ENCODE peak calls at places on chromosomes 5 and 9, in eight cellular contexts. One of them, this sample, is unnamed.

GRCh38 chr5:97019435-97020117 is 83.7 kb downstream of the LNPEP start:
- DNase-seq in mesendoderm: peak
- DNase-seq in caudate nucleus: no peak
- DNase-seq in fibroblast of lung: peak
- DNase-seq in colonic mucosa: no peak
- DNase-seq in substantia nigra: no peak
- DNase-seq in lung: no peak
- DNase-seq in CD4-positive, alpha-beta T cell: no peak
- DNase-seq in this sample: no peak

GRCh38 chr9:93808115-93809029 is 146.8 kb downstream of the BARX1 start:
- DNase-seq in mesendoderm: no peak
- DNase-seq in caudate nucleus: no peak
- DNase-seq in fibroblast of lung: no peak
- DNase-seq in colonic mucosa: no peak
- DNase-seq in substantia nigra: no peak
- DNase-seq in lung: peak
- DNase-seq in CD4-positive, alpha-beta T cell: no peak
- DNase-seq in this sample: no peak

GRCh38 chr9:90114641-90115040 is 509.8 kb downstream of the GADD45G start:
- DNase-seq in mesendoderm: no peak
- DNase-seq in caudate nucleus: no peak
- DNase-seq in fibroblast of lung: peak
- DNase-seq in colonic mucosa: no peak
- DNase-seq in substantia nigra: no peak
- DNase-seq in lung: no peak
- DNase-seq in CD4-positive, alpha-beta T cell: no peak
- DNase-seq in this sample: peak

GRCh38 chr5:179161901-179162300 is 101.7 kb downstream of the ZNF354C start:
- DNase-seq in mesendoderm: no peak
- DNase-seq in caudate nucleus: no peak
- DNase-seq in fibroblast of lung: no peak
- DNase-seq in colonic mucosa: no peak
- DNase-seq in substantia nigra: no peak
- DNase-seq in lung: no peak
- DNase-seq in CD4-positive, alpha-beta T cell: no peak
- DNase-seq in this sample: no peak

GRCh38 chr5:138032028-138032571 is 779 bp downstream of the FAM13B start:
- DNase-seq in mesendoderm: no peak
- DNase-seq in caudate nucleus: peak
- DNase-seq in fibroblast of lung: peak
- DNase-seq in colonic mucosa: peak
- DNase-seq in substantia nigra: no peak
- DNase-seq in lung: peak
- DNase-seq in CD4-positive, alpha-beta T cell: no peak
- DNase-seq in this sample: no peak

GRCh38 chr5:37043693-37044092 is 167.1 kb downstream of the NIPBL start:
- DNase-seq in mesendoderm: peak
- DNase-seq in caudate nucleus: no peak
- DNase-seq in fibroblast of lung: no peak
- DNase-seq in colonic mucosa: no peak
- DNase-seq in substantia nigra: no peak
- DNase-seq in lung: no peak
- DNase-seq in CD4-positive, alpha-beta T cell: no peak
- DNase-seq in this sample: no peak

GRCh38 chr5:62077823-62078550 is 228.0 kb upstream of the KIF2A start:
- DNase-seq in mesendoderm: no peak
- DNase-seq in caudate nucleus: no peak
- DNase-seq in fibroblast of lung: no peak
- DNase-seq in colonic mucosa: no peak
- DNase-seq in substantia nigra: no peak
- DNase-seq in lung: no peak
- DNase-seq in CD4-positive, alpha-beta T cell: no peak
- DNase-seq in this sample: peak

GRCh38 chr9:93576296-93577044 is at the start of gene PHF2:
- DNase-seq in mesendoderm: peak
- DNase-seq in caudate nucleus: no peak
- DNase-seq in fibroblast of lung: no peak
- DNase-seq in colonic mucosa: no peak
- DNase-seq in substantia nigra: no peak
- DNase-seq in lung: no peak
- DNase-seq in CD4-positive, alpha-beta T cell: peak
- DNase-seq in this sample: peak

GRCh38 chr5:159640921-159641320 is 275.4 kb upstream of the ADRA1B start:
- DNase-seq in mesendoderm: no peak
- DNase-seq in caudate nucleus: no peak
- DNase-seq in fibroblast of lung: no peak
- DNase-seq in colonic mucosa: no peak
- DNase-seq in substantia nigra: no peak
- DNase-seq in lung: no peak
- DNase-seq in CD4-positive, alpha-beta T cell: no peak
- DNase-seq in this sample: no peak

GRCh38 chr9:134061688-134062371 is 6.0 kb downstream of the BRD3 start:
- DNase-seq in mesendoderm: no peak
- DNase-seq in caudate nucleus: no peak
- DNase-seq in fibroblast of lung: no peak
- DNase-seq in colonic mucosa: no peak
- DNase-seq in substantia nigra: no peak
- DNase-seq in lung: no peak
- DNase-seq in CD4-positive, alpha-beta T cell: no peak
- DNase-seq in this sample: no peak

GRCh38 chr5:151028717-151029116 is 8.3 kb downstream of the GPX3 start:
- DNase-seq in mesendoderm: no peak
- DNase-seq in caudate nucleus: no peak
- DNase-seq in fibroblast of lung: no peak
- DNase-seq in colonic mucosa: no peak
- DNase-seq in substantia nigra: no peak
- DNase-seq in lung: no peak
- DNase-seq in CD4-positive, alpha-beta T cell: no peak
- DNase-seq in this sample: no peak

GRCh38 chr5:73892806-73893205 is 266.8 kb downstream of the ARHGEF28 start:
- DNase-seq in mesendoderm: no peak
- DNase-seq in caudate nucleus: no peak
- DNase-seq in fibroblast of lung: peak
- DNase-seq in colonic mucosa: no peak
- DNase-seq in substantia nigra: no peak
- DNase-seq in lung: no peak
- DNase-seq in CD4-positive, alpha-beta T cell: no peak
- DNase-seq in this sample: no peak

GRCh38 chr5:29230526-29231050 is 1962.9 kb upstream of the CDH6 start:
- DNase-seq in mesendoderm: no peak
- DNase-seq in caudate nucleus: no peak
- DNase-seq in fibroblast of lung: no peak
- DNase-seq in colonic mucosa: no peak
- DNase-seq in substantia nigra: no peak
- DNase-seq in lung: no peak
- DNase-seq in CD4-positive, alpha-beta T cell: no peak
- DNase-seq in this sample: no peak

GRCh38 chr5:168020522-168021294 is 270.7 kb upstream of the WWC1 start:
- DNase-seq in mesendoderm: no peak
- DNase-seq in caudate nucleus: no peak
- DNase-seq in fibroblast of lung: peak
- DNase-seq in colonic mucosa: no peak
- DNase-seq in substantia nigra: no peak
- DNase-seq in lung: no peak
- DNase-seq in CD4-positive, alpha-beta T cell: no peak
- DNase-seq in this sample: peak

GRCh38 chr9:105026451-105026850 is 98.5 kb upstream of the ABCA1 start:
- DNase-seq in mesendoderm: no peak
- DNase-seq in caudate nucleus: no peak
- DNase-seq in fibroblast of lung: peak
- DNase-seq in colonic mucosa: no peak
- DNase-seq in substantia nigra: no peak
- DNase-seq in lung: no peak
- DNase-seq in CD4-positive, alpha-beta T cell: no peak
- DNase-seq in this sample: no peak

GRCh38 chr5:169979871-169980270 is 424 bp downstream of the INSYN2B start:
- DNase-seq in mesendoderm: peak
- DNase-seq in caudate nucleus: no peak
- DNase-seq in fibroblast of lung: peak
- DNase-seq in colonic mucosa: no peak
- DNase-seq in substantia nigra: no peak
- DNase-seq in lung: no peak
- DNase-seq in CD4-positive, alpha-beta T cell: no peak
- DNase-seq in this sample: no peak

GRCh38 chr9:134659688-134660131 is 18.1 kb downstream of the COL5A1 start:
- DNase-seq in mesendoderm: no peak
- DNase-seq in caudate nucleus: no peak
- DNase-seq in fibroblast of lung: no peak
- DNase-seq in colonic mucosa: no peak
- DNase-seq in substantia nigra: no peak
- DNase-seq in lung: no peak
- DNase-seq in CD4-positive, alpha-beta T cell: no peak
- DNase-seq in this sample: no peak

GRCh38 chr9:38141751-38142150 is 72.7 kb upstream of the SHB start:
- DNase-seq in mesendoderm: no peak
- DNase-seq in caudate nucleus: no peak
- DNase-seq in fibroblast of lung: peak
- DNase-seq in colonic mucosa: no peak
- DNase-seq in substantia nigra: no peak
- DNase-seq in lung: no peak
- DNase-seq in CD4-positive, alpha-beta T cell: no peak
- DNase-seq in this sample: peak

GRCh38 chr9:113247640-113248039 is 26.3 kb downstream of the SLC31A1 start:
- DNase-seq in mesendoderm: no peak
- DNase-seq in caudate nucleus: no peak
- DNase-seq in fibroblast of lung: no peak
- DNase-seq in colonic mucosa: no peak
- DNase-seq in substantia nigra: no peak
- DNase-seq in lung: no peak
- DNase-seq in CD4-positive, alpha-beta T cell: no peak
- DNase-seq in this sample: no peak

GRCh38 chr9:109880276-109881169 is 100.5 kb downstream of the PALM2AKAP2 start:
- DNase-seq in mesendoderm: peak
- DNase-seq in caudate nucleus: no peak
- DNase-seq in fibroblast of lung: peak
- DNase-seq in colonic mucosa: no peak
- DNase-seq in substantia nigra: no peak
- DNase-seq in lung: no peak
- DNase-seq in CD4-positive, alpha-beta T cell: no peak
- DNase-seq in this sample: peak

GRCh38 chr5:141512390-141513020 is 23.6 kb downstream of the PCDHGC5 start:
- DNase-seq in mesendoderm: peak
- DNase-seq in caudate nucleus: no peak
- DNase-seq in fibroblast of lung: peak
- DNase-seq in colonic mucosa: peak
- DNase-seq in substantia nigra: no peak
- DNase-seq in lung: peak
- DNase-seq in CD4-positive, alpha-beta T cell: peak
- DNase-seq in this sample: peak

DNA sequence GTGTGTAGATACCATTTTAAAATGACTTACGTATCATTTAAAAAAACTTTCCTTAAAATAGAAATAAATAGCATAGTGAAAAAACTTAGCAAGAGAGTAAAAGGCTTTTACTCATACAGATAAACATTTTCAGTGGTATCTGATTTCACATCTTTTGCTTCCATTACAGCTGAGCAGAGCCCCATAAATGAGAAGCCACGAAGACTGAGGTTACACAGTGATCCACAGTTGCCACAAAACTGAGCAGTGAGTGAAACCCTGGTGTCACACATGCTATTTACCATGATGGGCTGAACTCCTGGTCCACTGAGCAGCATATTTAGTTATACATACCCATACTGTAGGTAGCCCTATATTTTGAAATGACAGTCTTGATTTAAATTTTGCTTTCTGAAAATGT is 401.2 kb downstream of the KIAA0825 start:
- DNase-seq in mesendoderm: no peak
- DNase-seq in caudate nucleus: no peak
- DNase-seq in fibroblast of lung: no peak
- DNase-seq in colonic mucosa: no peak
- DNase-seq in substantia nigra: no peak
- DNase-seq in lung: no peak
- DNase-seq in CD4-positive, alpha-beta T cell: no peak
- DNase-seq in this sample: no peak
- H3K27ac ChIP-seq in mesendoderm: no peak
- H3K27ac ChIP-seq in caudate nucleus: no peak
- H3K27ac ChIP-seq in fibroblast of lung: no peak
- H3K27ac ChIP-seq in colonic mucosa: no peak
- H3K27ac ChIP-seq in substantia nigra: no peak
- H3K27ac ChIP-seq in lung: no peak
- H3K27ac ChIP-seq in CD4-positive, alpha-beta T cell: no peak
- H3K27ac ChIP-seq in this sample: no peak

GRCh38 chr9:4739587-4740372 is 1.2 kb downstream of the AK3 start:
- DNase-seq in mesendoderm: no peak
- DNase-seq in caudate nucleus: no peak
- DNase-seq in fibroblast of lung: peak
- DNase-seq in colonic mucosa: peak
- DNase-seq in substantia nigra: no peak
- DNase-seq in lung: no peak
- DNase-seq in CD4-positive, alpha-beta T cell: no peak
- DNase-seq in this sample: no peak
- H3K27ac ChIP-seq in mesendoderm: no peak
- H3K27ac ChIP-seq in caudate nucleus: peak
- H3K27ac ChIP-seq in fibroblast of lung: peak
- H3K27ac ChIP-seq in colonic mucosa: peak
- H3K27ac ChIP-seq in substantia nigra: no peak
- H3K27ac ChIP-seq in lung: peak
- H3K27ac ChIP-seq in CD4-positive, alpha-beta T cell: no peak
- H3K27ac ChIP-seq in this sample: peak

GRCh38 chr5:17400724-17401508 is 97.1 kb upstream of the TAF11L2 start:
- DNase-seq in mesendoderm: peak
- DNase-seq in caudate nucleus: no peak
- DNase-seq in fibroblast of lung: no peak
- DNase-seq in colonic mucosa: no peak
- DNase-seq in substantia nigra: no peak
- DNase-seq in lung: no peak
- DNase-seq in CD4-positive, alpha-beta T cell: no peak
- DNase-seq in this sample: no peak
- H3K27ac ChIP-seq in mesendoderm: peak
- H3K27ac ChIP-seq in caudate nucleus: no peak
- H3K27ac ChIP-seq in fibroblast of lung: no peak
- H3K27ac ChIP-seq in colonic mucosa: no peak
- H3K27ac ChIP-seq in substantia nigra: no peak
- H3K27ac ChIP-seq in lung: no peak
- H3K27ac ChIP-seq in CD4-positive, alpha-beta T cell: no peak
- H3K27ac ChIP-seq in this sample: no peak

GRCh38 chr9:126481862-126482261 is 131.9 kb upstream of the LMX1B start:
- DNase-seq in mesendoderm: no peak
- DNase-seq in caudate nucleus: no peak
- DNase-seq in fibroblast of lung: no peak
- DNase-seq in colonic mucosa: no peak
- DNase-seq in substantia nigra: no peak
- DNase-seq in lung: no peak
- DNase-seq in CD4-positive, alpha-beta T cell: no peak
- DNase-seq in this sample: no peak

GRCh38 chr9:126480810-126481209 is 132.9 kb upstream of the LMX1B start:
- DNase-seq in mesendoderm: no peak
- DNase-seq in caudate nucleus: no peak
- DNase-seq in fibroblast of lung: no peak
- DNase-seq in colonic mucosa: no peak
- DNase-seq in substantia nigra: no peak
- DNase-seq in lung: no peak
- DNase-seq in CD4-positive, alpha-beta T cell: no peak
- DNase-seq in this sample: no peak

GRCh38 chr9:126482361-126483044 is 131.2 kb upstream of the LMX1B start:
- DNase-seq in mesendoderm: peak
- DNase-seq in caudate nucleus: no peak
- DNase-seq in fibroblast of lung: peak
- DNase-seq in colonic mucosa: no peak
- DNase-seq in substantia nigra: no peak
- DNase-seq in lung: no peak
- DNase-seq in CD4-positive, alpha-beta T cell: no peak
- DNase-seq in this sample: no peak

GRCh38 chr9:126478216-126478981 is 135.3 kb upstream of the LMX1B start:
- DNase-seq in mesendoderm: no peak
- DNase-seq in caudate nucleus: no peak
- DNase-seq in fibroblast of lung: no peak
- DNase-seq in colonic mucosa: no peak
- DNase-seq in substantia nigra: no peak
- DNase-seq in lung: no peak
- DNase-seq in CD4-positive, alpha-beta T cell: no peak
- DNase-seq in this sample: no peak

GRCh38 chr9:126479515-126479914 is 134.2 kb upstream of the LMX1B start:
- DNase-seq in mesendoderm: no peak
- DNase-seq in caudate nucleus: no peak
- DNase-seq in fibroblast of lung: no peak
- DNase-seq in colonic mucosa: no peak
- DNase-seq in substantia nigra: no peak
- DNase-seq in lung: no peak
- DNase-seq in CD4-positive, alpha-beta T cell: no peak
- DNase-seq in this sample: no peak
- H3K27ac ChIP-seq in mesendoderm: no peak
- H3K27ac ChIP-seq in caudate nucleus: peak
- H3K27ac ChIP-seq in fibroblast of lung: no peak
- H3K27ac ChIP-seq in colonic mucosa: no peak
- H3K27ac ChIP-seq in substantia nigra: no peak
- H3K27ac ChIP-seq in lung: no peak
- H3K27ac ChIP-seq in CD4-positive, alpha-beta T cell: no peak
- H3K27ac ChIP-seq in this sample: no peak

This sample was measured in RWPE1.